ENCODE peak calls at places on chromosomes 1 and 21, in four cellular contexts. D is T1000; W is cardiac muscle cell; H is stimulated activated CD4-positive, alpha-beta T cell treated with anti-CD3 and anti-CD28 coated beads, Interleukin-4, amount 100 ng/mL, for 24 hours. O is an unnamed sample.

GRCh38 chr1:50422946-50423669 is at the start of gene DMRTA2:
- DNase-seq in D (no peak), W (peak; percentile 63), H (no peak), O (peak; percentile 91)

GRCh38 chr1:51750729-51751128 is 127.8 kb downstream of the NRDC start:
- DNase-seq in D (no peak), W (no peak), H (no peak), O (no peak)

GRCh38 chr1:202105571-202106339 is 17.0 kb upstream of the GPR37L1 start:
- DNase-seq in D (peak; percentile 61), W (peak; percentile 72), H (no peak), O (peak; percentile 91)

GRCh38 chr1:193115629-193116227 is 6.1 kb upstream of the CDC73 start:
- DNase-seq in D (peak; percentile 33), W (peak; percentile 78), H (no peak), O (no peak)

GRCh38 chr1:176778056-176778455 is 315.1 kb downstream of the PAPPA2 start:
- DNase-seq in D (no peak), W (no peak), H (no peak), O (no peak)

GRCh38 chr1:67336783-67337182 is 29.1 kb downstream of the IL12RB2 start:
- DNase-seq in D (no peak), W (peak; percentile 69), H (peak; percentile 23), O (no peak)

GRCh38 chr1:114153621-114154145 is at the start of gene SYT6:
- DNase-seq in D (no peak), W (peak; percentile 10), H (no peak), O (peak; percentile 50)

GRCh38 chr1:35530946-35531345 is 26.3 kb downstream of the KIAA0319L start:
- DNase-seq in D (no peak), W (no peak), H (no peak), O (no peak)

GRCh38 chr1:248807067-248807737 is 18.5 kb downstream of the SH3BP5L start:
- DNase-seq in D (no peak), W (peak; percentile 75), H (peak; percentile 52), O (peak; percentile 65)

GRCh38 chr1:6343506-6344405 is 49.8 kb downstream of the ACOT7 start:
- DNase-seq in D (peak; percentile 37), W (peak; percentile 84), H (peak; percentile 56), O (peak; percentile 86)

GRCh38 chr1:212234431-212235298 is 50.5 kb upstream of the PPP2R5A start:
- DNase-seq in D (peak; percentile 19), W (peak; percentile 90), H (peak; percentile 44), O (peak; percentile 38)

GRCh38 chr1:243474906-243475305 is 219.1 kb downstream of the SDCCAG8 start:
- DNase-seq in D (no peak), W (no peak), H (no peak), O (no peak)

GRCh38 chr21:45482899-45483821 is 59.1 kb downstream of the SLC19A1 start:
- DNase-seq in D (no peak), W (no peak), H (peak; percentile 47), O (no peak)

GRCh38 chr21:43976661-43977060 is 35.4 kb upstream of the TRAPPC10 start:
- DNase-seq in D (no peak), W (no peak), H (no peak), O (no peak)

GRCh38 chr1:168751195-168751650 is 22.2 kb upstream of the DPT start:
- DNase-seq in D (no peak), W (no peak), H (no peak), O (no peak)

GRCh38 chr1:77415585-77415984 is 133.8 kb downstream of the AK5 start:
- DNase-seq in D (no peak), W (no peak), H (no peak), O (no peak)

GRCh38 chr21:17340081-17340480 is 172.8 kb upstream of the CXADR start:
- DNase-seq in D (no peak), W (no peak), H (no peak), O (no peak)

GRCh38 chr1:9294440-9294773 is 1.7 kb downstream of the SPSB1 start:
- DNase-seq in D (peak; percentile 46), W (no peak), H (peak; percentile 36), O (no peak)

GRCh38 chr1:75539230-75540116 is 71.4 kb downstream of the SLC44A5 start:
- DNase-seq in D (no peak), W (no peak), H (no peak), O (no peak)

GRCh38 chr1:63931468-63931867 is 157.7 kb downstream of the ROR1 start:
- DNase-seq in D (no peak), W (no peak), H (no peak), O (no peak)

GRCh38 chr21:46095106-46095719 is 2.7 kb upstream of the COL6A2 start:
- DNase-seq in D (no peak), W (no peak), H (peak; percentile 2), O (no peak)

GRCh38 chr1:151504759-151505158 is 6.4 kb upstream of the CGN start:
- DNase-seq in D (no peak), W (no peak), H (no peak), O (no peak)

GRCh38 chr1:72397786-72398185 is 115.4 kb upstream of the NEGR1 start:
- DNase-seq in D (no peak), W (no peak), H (no peak), O (peak; percentile 18)

GRCh38 chr1:20732588-20733360 is at the start of gene SH2D5:
- DNase-seq in D (peak; percentile 88), W (peak; percentile 75), H (peak; percentile 82), O (peak; percentile 63)

GRCh38 chr1:113205980-113206766 is 133.2 kb downstream of the LRIG2 start:
- DNase-seq in D (no peak), W (no peak), H (no peak), O (no peak)

GRCh38 chr1:37449936-37450335 is 24.4 kb upstream of the ZC3H12A start:
- DNase-seq in D (no peak), W (no peak), H (no peak), O (no peak)

GRCh38 chr21:15121655-15122120 is 56.9 kb upstream of the NRIP1 start:
- DNase-seq in D (no peak), W (no peak), H (no peak), O (peak; percentile 42)

GRCh38 chr21:16418211-16418610 is 688.4 kb downstream of the USP25 start:
- DNase-seq in D (no peak), W (no peak), H (no peak), O (no peak)

GRCh38 chr21:17967319-17967718 is 148.2 kb upstream of the C21orf91 start:
- DNase-seq in D (no peak), W (no peak), H (no peak), O (no peak)

GRCh38 chr21:44574457-44575306 is 1.2 kb downstream of the KRTAP10-4 start:
- DNase-seq in D (no peak), W (no peak), H (no peak), O (peak; percentile 76)

GRCh38 chr1:3910769-3911520 is 10.9 kb upstream of the C1orf174 start:
- DNase-seq in D (no peak), W (peak; percentile 80), H (peak; percentile 82), O (peak; percentile 94)

GRCh38 chr1:53448241-53448841 is 10.9 kb upstream of the DMRTB1 start:
- DNase-seq in D (no peak), W (no peak), H (no peak), O (no peak)

GRCh38 chr1:179083031-179083345 is 1.1 kb downstream of the TOR3A start:
- DNase-seq in D (no peak), W (no peak), H (peak; percentile 14), O (no peak)

GRCh38 chr1:64861611-64862010 is 104.7 kb downstream of the JAK1 start:
- DNase-seq in D (no peak), W (peak; percentile 76), H (no peak), O (peak; percentile 72)

GRCh38 chr1:33841516-33841915 is 22.4 kb upstream of the HMGB4 start:
- DNase-seq in D (no peak), W (no peak), H (no peak), O (no peak)

GRCh38 chr1:232149302-232150201 is 480.4 kb downstream of the SIPA1L2 start:
- DNase-seq in D (no peak), W (no peak), H (no peak), O (no peak)

GRCh38 chr1:25442178-25442577 is 11.5 kb downstream of the MACO1 start:
- DNase-seq in D (no peak), W (no peak), H (no peak), O (no peak)